ENCODE peak calls at places on chromosomes 4 and X, in six cellular contexts. I is suprapubic skin, K is heart right ventricle, H is heart left ventricle, X is transverse colon, B is sigmoid colon. D is an unnamed sample.

GRCh38 chr4:89572224-89572858 is 264.6 kb downstream of the SNCA start:
- DNase-seq in I (no peak), K (no peak), H (no peak), X (no peak), B (no peak), D (no peak)

GRCh38 chr4:42371306-42372063 is 25.8 kb upstream of the SHISA3 start:
- DNase-seq in I (no peak), K (peak), H (no peak), X (no peak), B (no peak), D (peak)

GRCh38 chr4:1250921-1251772 is 2.2 kb upstream of the CTBP1 start:
- DNase-seq in I (peak), K (no peak), H (no peak), X (no peak), B (no peak), D (no peak)

GRCh38 chr4:147355849-147356248 is 125.0 kb upstream of the EDNRA start:
- DNase-seq in I (no peak), K (no peak), H (no peak), X (no peak), B (no peak), D (peak)

GRCh38 chrX:155188786-155189185 is 27.5 kb upstream of the VBP1 start:
- DNase-seq in I (no peak), K (no peak), H (no peak), X (no peak), B (no peak), D (no peak)

GRCh38 chrX:46333550-46333949 is 211.7 kb downstream of the ZNF674 start:
- DNase-seq in I (no peak), K (no peak), H (no peak), X (peak), B (no peak), D (no peak)

GRCh38 chr4:159735281-159736207 is 632.7 kb downstream of the RAPGEF2 start:
- DNase-seq in I (no peak), K (no peak), H (no peak), X (no peak), B (no peak), D (no peak)

GRCh38 chr4:114562176-114562904 is 36.3 kb upstream of the UGT8 start:
- DNase-seq in I (no peak), K (no peak), H (no peak), X (no peak), B (no peak), D (no peak)

GRCh38 chr4:166386491-166387367 is 513.7 kb downstream of the TLL1 start:
- DNase-seq in I (no peak), K (no peak), H (no peak), X (no peak), B (no peak), D (peak)

GRCh38 chr4:167232805-167233522 is 1.3 kb downstream of the SPOCK3 start:
- DNase-seq in I (no peak), K (no peak), H (no peak), X (no peak), B (no peak), D (no peak)

GRCh38 chrX:102042706-102043325 is 82.7 kb upstream of the TCEAL2 start:
- DNase-seq in I (no peak), K (no peak), H (no peak), X (no peak), B (no peak), D (no peak)

GRCh38 chr4:159684061-159684460 is 581.2 kb downstream of the RAPGEF2 start:
- DNase-seq in I (no peak), K (no peak), H (no peak), X (no peak), B (no peak), D (no peak)

GRCh38 chr4:24137963-24138601 is 248.2 kb upstream of the PPARGC1A start:
- DNase-seq in I (no peak), K (no peak), H (no peak), X (peak), B (no peak), D (no peak)

GRCh38 chrX:44675364-44676024 is 132.8 kb upstream of the FUNDC1 start:
- DNase-seq in I (no peak), K (peak), H (peak), X (no peak), B (peak), D (peak)

GRCh38 chrX:37509349-37509748 is 62.1 kb upstream of the LANCL3 start:
- DNase-seq in I (no peak), K (no peak), H (no peak), X (no peak), B (no peak), D (peak)

GRCh38 chr4:26023191-26023972 is 109.4 kb downstream of the SMIM20 start:
- DNase-seq in I (no peak), K (no peak), H (no peak), X (no peak), B (no peak), D (peak)

GRCh38 chr4:181959121-181959520 is 284.1 kb upstream of the TENM3 start:
- DNase-seq in I (no peak), K (no peak), H (no peak), X (no peak), B (no peak), D (peak)

GRCh38 chr4:5751073-5751917 is 40.3 kb downstream of the EVC start:
- DNase-seq in I (no peak), K (no peak), H (no peak), X (no peak), B (peak), D (peak)

GRCh38 chrX:125108926-125109325 is 210.7 kb upstream of the TEX13C start:
- DNase-seq in I (no peak), K (no peak), H (no peak), X (no peak), B (no peak), D (no peak)

GRCh38 chr4:186881521-186882220 is 158.0 kb upstream of the FAT1 start:
- DNase-seq in I (no peak), K (no peak), H (no peak), X (no peak), B (no peak), D (no peak)

GRCh38 chr4:173990879-173991231 is 292.6 kb downstream of the FBXO8 start:
- DNase-seq in I (no peak), K (peak), H (peak), X (peak), B (peak), D (peak)

GRCh38 chrX:39854772-39855747 is 242.7 kb downstream of the BCOR start:
- DNase-seq in I (no peak), K (no peak), H (no peak), X (peak), B (no peak), D (no peak)

GRCh38 chrX:155662297-155662696 is 49.5 kb upstream of the TMLHE start:
- DNase-seq in I (no peak), K (no peak), H (no peak), X (no peak), B (no peak), D (peak)

GRCh38 chr4:125461676-125462363 is 147.1 kb downstream of the FAT4 start:
- DNase-seq in I (no peak), K (no peak), H (no peak), X (no peak), B (no peak), D (no peak)

GRCh38 chr4:121156822-121157769 is 7.0 kb downstream of the TNIP3 start:
- DNase-seq in I (no peak), K (peak), H (peak), X (peak), B (no peak), D (peak)

GRCh38 chrX:40169193-40170086 is 71.7 kb upstream of the BCOR start:
- DNase-seq in I (no peak), K (no peak), H (no peak), X (peak), B (peak), D (no peak)

GRCh38 chr4:108042927-108043326 is 53.2 kb downstream of the HADH start:
- DNase-seq in I (no peak), K (no peak), H (no peak), X (no peak), B (no peak), D (no peak)
- TF ChIP-seq CTCF in I (no peak), K (no peak), H (no peak), X (no peak), B (no peak), D (no peak)

GRCh38 chrX:19874391-19875050 is 12.9 kb downstream of the SH3KBP1 start:
- DNase-seq in I (no peak), K (no peak), H (no peak), X (no peak), B (no peak), D (no peak)
- H3K4me3 ChIP-seq in I (no peak), K (no peak), H (no peak), X (no peak), B (no peak), D (no peak)

DNA sequence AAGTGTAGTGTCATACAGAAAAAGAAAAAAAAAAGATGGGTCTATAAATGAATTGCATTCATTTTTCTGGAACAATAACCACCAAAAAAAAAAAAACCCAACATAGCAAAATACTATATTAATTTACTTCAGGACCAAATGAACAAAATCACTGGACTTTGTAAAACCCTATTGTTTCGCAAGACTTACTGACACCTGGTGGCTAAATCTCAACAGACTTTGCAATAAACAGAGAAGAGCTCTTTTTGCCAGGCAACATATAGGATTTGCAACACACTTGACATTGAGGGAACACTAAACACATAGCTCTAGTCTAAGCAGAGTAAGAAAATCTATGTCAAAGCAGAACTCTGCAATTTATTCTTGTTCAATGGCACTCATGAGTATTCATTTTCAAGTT is 990.2 kb downstream of the STPG2 start:
- DNase-seq in I (no peak), K (no peak), H (no peak), X (no peak), B (no peak), D (no peak)
- TF ChIP-seq CTCF in I (no peak), K (no peak), H (no peak), X (peak), B (no peak), D (no peak)

GRCh38 chr4:7630559-7631287 is 196.0 kb upstream of the PSAPL1 start:
- DNase-seq in I (no peak), K (peak), H (peak), X (no peak), B (no peak), D (peak)
- H3K4me3 ChIP-seq in I (no peak), K (no peak), H (peak), X (no peak), B (no peak), D (peak)

GRCh38 chrX:49042581-49043219 is 457 bp downstream of the TFE3 start:
- DNase-seq in I (no peak), K (no peak), H (peak), X (no peak), B (no peak), D (no peak)

GRCh38 chrX:49037883-49038475 is 5.2 kb downstream of the TFE3 start:
- DNase-seq in I (no peak), K (no peak), H (no peak), X (no peak), B (no peak), D (peak)

GRCh38 chrX:49040376-49040955 is 2.7 kb downstream of the TFE3 start:
- DNase-seq in I (no peak), K (no peak), H (no peak), X (no peak), B (no peak), D (peak)

GRCh38 chrX:49041683-49042529 is 1.3 kb downstream of the TFE3 start:
- DNase-seq in I (no peak), K (peak), H (peak), X (no peak), B (no peak), D (peak)

DNA sequence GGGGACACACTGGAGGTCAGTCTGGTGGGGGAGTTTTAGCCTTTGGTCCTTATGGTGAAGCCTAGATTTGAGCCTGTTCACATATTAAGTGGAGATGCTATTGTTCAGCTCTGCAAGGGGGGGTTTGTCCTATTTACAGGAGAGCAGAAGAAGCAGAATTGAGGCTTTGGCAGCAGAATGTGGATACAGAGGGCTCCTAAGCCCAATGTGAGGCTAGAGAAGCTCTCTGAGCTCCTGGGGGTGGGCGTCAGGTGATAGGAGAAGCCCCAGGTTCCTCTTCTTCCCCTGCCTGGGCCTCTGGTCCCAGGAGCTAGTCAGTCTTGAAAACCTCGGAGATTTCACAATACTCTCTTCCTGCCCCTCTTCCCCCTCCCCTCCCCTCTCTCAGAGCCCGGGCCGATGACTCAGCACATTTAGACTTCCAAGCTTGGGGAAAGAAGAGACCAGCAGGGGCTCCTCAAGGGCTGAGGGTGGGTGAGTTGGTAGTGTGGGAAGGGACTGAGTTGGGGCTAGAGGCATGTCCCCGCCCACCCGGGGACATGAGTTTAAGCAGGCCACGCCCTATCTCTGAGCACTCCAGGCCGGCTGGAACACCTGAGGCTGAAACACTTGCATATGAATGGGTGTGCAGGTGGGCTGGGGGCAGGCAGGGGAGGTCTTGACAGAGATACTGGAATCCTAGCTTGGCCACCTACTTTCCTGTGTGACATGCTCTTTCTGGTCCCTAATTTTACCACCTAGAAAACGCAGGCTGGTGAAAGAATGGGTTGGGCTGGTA is 3.4 kb downstream of the TFE3 start:
- DNase-seq in I (peak), K (peak), H (peak), X (peak), B (peak), D (peak)
- TF ChIP-seq CTCF in I (no peak), K (no peak), H (no peak), X (no peak), B (no peak), D (peak)